ENCODE peak calls at places on chromosome 10, in nine cellular contexts. G is tibial artery, X is mesendoderm, R is H1, V is substantia nigra, Q is mesenchymal stem cell, U is heart right ventricle, E is left ventricle myocardium inferior, W is GM23338. N is an unnamed sample.

GRCh38 chr10:32266979-32267378 is 80.0 kb downstream of the EPC1 start:
- DNase-seq in G (no peak), X (peak), R (peak), V (no peak), Q (no peak), U (no peak), E (no peak), W (peak), N (no peak)

GRCh38 chr10:98404571-98405396 is 10.2 kb downstream of the PYROXD2 start:
- DNase-seq in G (no peak), X (no peak), R (no peak), V (no peak), Q (peak), U (no peak), E (no peak), W (no peak), N (no peak)

GRCh38 chr10:97140887-97141745 is 44.6 kb downstream of the SLIT1 start:
- DNase-seq in G (no peak), X (peak), R (no peak), V (no peak), Q (no peak), U (no peak), E (no peak), W (peak), N (no peak)

GRCh38 chr10:8595140-8595539 is 540.7 kb downstream of the GATA3 start:
- DNase-seq in G (no peak), X (no peak), R (no peak), V (no peak), Q (no peak), U (no peak), E (no peak), W (no peak), N (no peak)

GRCh38 chr10:72981882-72982529 is 27.4 kb upstream of the PLA2G12B start:
- DNase-seq in G (no peak), X (peak), R (no peak), V (no peak), Q (no peak), U (no peak), E (no peak), W (no peak), N (no peak)

GRCh38 chr10:77533887-77534278 is 103.7 kb downstream of the KCNMA1 start:
- DNase-seq in G (no peak), X (no peak), R (no peak), V (no peak), Q (no peak), U (no peak), E (no peak), W (no peak), N (no peak)

GRCh38 chr10:35876248-35876647 is 234.2 kb upstream of the FZD8 start:
- DNase-seq in G (no peak), X (peak), R (no peak), V (no peak), Q (peak), U (no peak), E (no peak), W (no peak), N (peak)

GRCh38 chr10:80454526-80455460 is 683 bp downstream of the TSPAN14 start:
- DNase-seq in G (peak), X (peak), R (peak), V (no peak), Q (peak), U (peak), E (peak), W (peak), N (no peak)

GRCh38 chr10:13491747-13492360 is 37.0 kb downstream of the BEND7 start:
- DNase-seq in G (no peak), X (no peak), R (no peak), V (no peak), Q (no peak), U (no peak), E (no peak), W (no peak), N (no peak)

GRCh38 chr10:113252650-113253560 is 299.9 kb upstream of the HABP2 start:
- DNase-seq in G (no peak), X (no peak), R (no peak), V (no peak), Q (no peak), U (no peak), E (no peak), W (no peak), N (no peak)

GRCh38 chr10:96690755-96691730 is 29.3 kb downstream of the PIK3AP1 start:
- DNase-seq in G (no peak), X (no peak), R (no peak), V (no peak), Q (no peak), U (no peak), E (no peak), W (no peak), N (no peak)

GRCh38 chr10:93897070-93897797 is 3.5 kb downstream of the SLC35G1 start:
- DNase-seq in G (no peak), X (no peak), R (no peak), V (no peak), Q (no peak), U (no peak), E (no peak), W (no peak), N (no peak)

GRCh38 chr10:24991298-24991697 is 24.7 kb downstream of the ENKUR start:
- DNase-seq in G (no peak), X (no peak), R (no peak), V (no peak), Q (no peak), U (no peak), E (no peak), W (no peak), N (no peak)
- H3K27ac ChIP-seq in G (no peak), X (no peak), R (no peak), V (no peak), Q (no peak), U (no peak), E (no peak), W (no peak), N (no peak)

DNA sequence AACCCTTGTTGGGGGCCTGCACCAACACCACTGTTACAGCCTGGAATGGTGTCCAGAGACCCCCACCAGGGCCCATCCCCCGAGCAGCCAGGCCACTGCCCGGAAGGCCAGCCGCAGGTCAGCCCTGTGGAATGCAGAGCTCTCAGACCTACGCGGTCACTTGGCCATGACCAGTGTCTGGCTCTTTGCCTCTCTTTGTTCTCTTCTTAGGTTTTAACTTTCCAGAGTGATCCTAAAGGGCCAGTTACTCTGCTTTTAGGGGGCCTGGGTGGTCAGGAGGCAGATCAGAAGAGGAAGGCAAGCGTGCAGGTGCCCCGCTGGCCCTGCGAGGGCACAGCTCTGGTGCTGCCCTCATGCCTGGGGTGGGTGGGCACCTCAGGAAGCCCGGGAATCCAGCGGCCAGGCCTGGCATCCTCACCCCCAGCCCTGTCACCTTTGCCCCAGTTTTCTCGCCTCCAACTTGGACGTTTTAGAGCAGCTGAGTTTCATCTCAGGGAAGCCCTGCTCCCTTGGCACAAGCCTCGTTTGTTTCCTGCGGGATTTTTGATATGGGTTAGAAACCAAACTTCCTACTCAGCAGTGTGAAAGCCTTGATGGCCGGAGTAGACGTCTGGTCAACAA is 62.5 kb upstream of the CHST15 start:
- DNase-seq in G (no peak), X (no peak), R (no peak), V (no peak), Q (no peak), U (peak), E (peak), W (no peak), N (no peak)
- H3K27ac ChIP-seq in G (peak), X (no peak), R (no peak), V (no peak), Q (peak), U (peak), E (peak), W (no peak), N (peak)

GRCh38 chr10:43421201-43421507 is 12.2 kb upstream of the HNRNPF start:
- DNase-seq in G (no peak), X (no peak), R (no peak), V (no peak), Q (no peak), U (no peak), E (no peak), W (no peak), N (no peak)
- H3K27ac ChIP-seq in G (peak), X (no peak), R (no peak), V (peak), Q (peak), U (peak), E (peak), W (peak), N (peak)

GRCh38 chr10:102814873-102815661 is 22.1 kb downstream of the CYP17A1 start:
- DNase-seq in G (peak), X (no peak), R (no peak), V (peak), Q (peak), U (peak), E (peak), W (peak), N (peak)

GRCh38 chr10:102813017-102813541 is 24.1 kb downstream of the CYP17A1 start:
- DNase-seq in G (no peak), X (no peak), R (no peak), V (no peak), Q (no peak), U (no peak), E (no peak), W (no peak), N (no peak)

GRCh38 chr10:102813734-102814455 is 23.3 kb downstream of the CYP17A1 start:
- DNase-seq in G (peak), X (no peak), R (no peak), V (no peak), Q (no peak), U (no peak), E (peak), W (no peak), N (peak)

GRCh38 chr10:102815790-102816549 is 21.2 kb downstream of the CYP17A1 start:
- DNase-seq in G (peak), X (no peak), R (no peak), V (peak), Q (peak), U (peak), E (peak), W (peak), N (peak)

GRCh38 chr10:102814456-102814871 is 22.7 kb downstream of the CYP17A1 start:
- DNase-seq in G (no peak), X (no peak), R (no peak), V (no peak), Q (peak), U (peak), E (peak), W (no peak), N (peak)
- H3K27ac ChIP-seq in G (peak), X (no peak), R (no peak), V (no peak), Q (no peak), U (peak), E (peak), W (peak), N (peak)

DNA sequence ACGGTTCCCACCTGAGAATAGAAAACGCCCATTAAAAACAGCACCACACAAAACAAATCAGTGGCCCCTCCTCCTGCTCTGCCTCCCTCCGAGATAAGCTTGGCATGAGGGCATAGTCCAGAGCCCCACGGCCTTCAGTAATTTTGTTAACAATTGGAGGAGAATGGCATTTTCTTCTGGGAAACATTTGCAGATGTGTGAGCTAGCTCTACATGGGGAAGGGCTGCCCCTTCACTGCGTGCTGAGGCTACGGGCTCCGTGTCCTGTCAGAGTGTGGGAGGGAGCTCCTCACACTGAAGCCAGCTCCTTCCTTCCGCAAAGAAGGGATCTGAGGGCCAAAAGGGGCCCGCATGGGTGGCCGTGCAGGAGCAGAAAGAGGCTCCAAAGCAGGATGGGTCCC is 15.2 kb downstream of the GRK5 start:
- DNase-seq in G (no peak), X (no peak), R (no peak), V (no peak), Q (no peak), U (no peak), E (no peak), W (no peak), N (no peak)
- H3K27ac ChIP-seq in G (peak), X (no peak), R (no peak), V (no peak), Q (no peak), U (peak), E (peak), W (no peak), N (no peak)

DNA sequence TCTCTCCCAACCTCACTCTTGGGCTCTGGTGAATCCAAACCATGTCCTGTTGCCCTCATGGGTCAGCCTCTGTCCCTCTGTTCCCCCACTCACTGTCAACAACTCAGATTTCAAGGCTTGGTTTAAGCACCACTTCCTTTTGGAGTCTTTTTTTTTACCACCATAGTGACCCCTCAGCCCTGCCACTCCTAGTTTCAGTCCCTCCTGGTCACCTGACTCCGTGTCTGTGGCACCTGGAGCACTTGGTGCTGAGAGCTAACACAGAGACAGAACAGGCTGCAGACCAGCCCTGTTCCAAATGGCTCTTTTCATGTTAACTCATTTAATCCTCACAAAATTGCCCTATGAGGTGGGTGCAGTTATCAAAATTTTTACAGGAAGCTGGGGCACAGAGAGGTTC is 53.6 kb upstream of the SMNDC1 start:
- DNase-seq in G (no peak), X (no peak), R (no peak), V (no peak), Q (no peak), U (no peak), E (no peak), W (no peak), N (no peak)
- H3K27ac ChIP-seq in G (no peak), X (no peak), R (no peak), V (no peak), Q (no peak), U (no peak), E (no peak), W (no peak), N (no peak)

GRCh38 chr10:110845372-110845755 is 26.4 kb upstream of the PDCD4 start:
- DNase-seq in G (no peak), X (no peak), R (no peak), V (no peak), Q (no peak), U (no peak), E (no peak), W (no peak), N (no peak)
- H3K27ac ChIP-seq in G (no peak), X (no peak), R (no peak), V (no peak), Q (no peak), U (no peak), E (no peak), W (no peak), N (no peak)